ENCODE peak calls at places on chromosomes 6 and 20, in ten cellular contexts. One of them, this sample, is unnamed.

GRCh38 chr6:87287251-87287650 is 35.1 kb upstream of the SMIM8 start:
- DNase-seq in thyroid gland: no peak
- DNase-seq in adrenal gland: no peak
- DNase-seq in upper lobe of right lung: no peak
- DNase-seq in breast epithelium: no peak
- DNase-seq in MM.1S: no peak
- DNase-seq in dorsolateral prefrontal cortex: no peak
- DNase-seq in neural progenitor cell: no peak
- DNase-seq in left ventricle myocardium inferior: no peak
- DNase-seq in tibial artery: no peak
- DNase-seq in this sample: peak; percentile 7

GRCh38 chr6:21588812-21589811 is 4.4 kb upstream of the SOX4 start:
- DNase-seq in neural progenitor cell: peak; percentile 94
- DNase-seq in tibial artery: peak; percentile 84
- DNase-seq in adrenal gland: peak; percentile 95
- DNase-seq in thyroid gland: peak; percentile 86
- DNase-seq in left ventricle myocardium inferior: peak; percentile 88
- DNase-seq in breast epithelium: peak; percentile 79
- DNase-seq in dorsolateral prefrontal cortex: peak; percentile 77
- DNase-seq in MM.1S: peak; percentile 84
- DNase-seq in upper lobe of right lung: peak; percentile 94
- DNase-seq in this sample: peak; percentile 87

GRCh38 chr6:63598001-63598250 is 25.6 kb downstream of the LOC128125822 start:
- DNase-seq in adrenal gland: no peak
- DNase-seq in left ventricle myocardium inferior: no peak
- DNase-seq in thyroid gland: no peak
- DNase-seq in dorsolateral prefrontal cortex: no peak
- DNase-seq in MM.1S: no peak
- DNase-seq in breast epithelium: no peak
- DNase-seq in tibial artery: no peak
- DNase-seq in neural progenitor cell: no peak
- DNase-seq in upper lobe of right lung: no peak
- DNase-seq in this sample: no peak

GRCh38 chr20:57618766-57619052 is 1.5 kb downstream of the ZBP1 start:
- DNase-seq in dorsolateral prefrontal cortex: no peak
- DNase-seq in neural progenitor cell: no peak
- DNase-seq in thyroid gland: no peak
- DNase-seq in tibial artery: no peak
- DNase-seq in adrenal gland: no peak
- DNase-seq in left ventricle myocardium inferior: no peak
- DNase-seq in breast epithelium: no peak
- DNase-seq in upper lobe of right lung: no peak
- DNase-seq in MM.1S: no peak
- DNase-seq in this sample: no peak

GRCh38 chr6:43900560-43901329 is 130.7 kb downstream of the VEGFA start:
- DNase-seq in neural progenitor cell: no peak
- DNase-seq in tibial artery: no peak
- DNase-seq in upper lobe of right lung: no peak
- DNase-seq in MM.1S: no peak
- DNase-seq in adrenal gland: no peak
- DNase-seq in breast epithelium: no peak
- DNase-seq in left ventricle myocardium inferior: no peak
- DNase-seq in thyroid gland: peak; percentile 37
- DNase-seq in dorsolateral prefrontal cortex: no peak
- DNase-seq in this sample: no peak

GRCh38 chr6:18388252-18388651 is 1.1 kb downstream of the RNF144B start:
- DNase-seq in MM.1S: peak; percentile 9
- DNase-seq in thyroid gland: no peak
- DNase-seq in dorsolateral prefrontal cortex: no peak
- DNase-seq in neural progenitor cell: no peak
- DNase-seq in breast epithelium: no peak
- DNase-seq in tibial artery: no peak
- DNase-seq in left ventricle myocardium inferior: no peak
- DNase-seq in adrenal gland: no peak
- DNase-seq in upper lobe of right lung: no peak
- DNase-seq in this sample: no peak

GRCh38 chr6:10837009-10837691 is 1.2 kb downstream of the MAK start:
- DNase-seq in neural progenitor cell: peak; percentile 86
- DNase-seq in adrenal gland: no peak
- DNase-seq in thyroid gland: peak; percentile 39
- DNase-seq in left ventricle myocardium inferior: peak; percentile 36
- DNase-seq in breast epithelium: no peak
- DNase-seq in upper lobe of right lung: peak; percentile 73
- DNase-seq in MM.1S: no peak
- DNase-seq in tibial artery: peak; percentile 29
- DNase-seq in dorsolateral prefrontal cortex: no peak
- DNase-seq in this sample: no peak

GRCh38 chr6:158149641-158150040 is 18.4 kb downstream of the SERAC1 start:
- DNase-seq in neural progenitor cell: no peak
- DNase-seq in thyroid gland: no peak
- DNase-seq in adrenal gland: no peak
- DNase-seq in left ventricle myocardium inferior: no peak
- DNase-seq in dorsolateral prefrontal cortex: no peak
- DNase-seq in upper lobe of right lung: no peak
- DNase-seq in tibial artery: no peak
- DNase-seq in breast epithelium: no peak
- DNase-seq in MM.1S: no peak
- DNase-seq in this sample: peak; percentile 40

GRCh38 chr20:12201289-12201991 is 283.7 kb downstream of the BTBD3 start:
- DNase-seq in dorsolateral prefrontal cortex: no peak
- DNase-seq in adrenal gland: no peak
- DNase-seq in upper lobe of right lung: no peak
- DNase-seq in tibial artery: no peak
- DNase-seq in left ventricle myocardium inferior: peak; percentile 17
- DNase-seq in thyroid gland: no peak
- DNase-seq in neural progenitor cell: no peak
- DNase-seq in MM.1S: no peak
- DNase-seq in breast epithelium: no peak
- DNase-seq in this sample: peak; percentile 63

GRCh38 chr20:23631981-23632710 is 5.6 kb downstream of the CST3 start:
- DNase-seq in neural progenitor cell: no peak
- DNase-seq in dorsolateral prefrontal cortex: no peak
- DNase-seq in left ventricle myocardium inferior: no peak
- DNase-seq in upper lobe of right lung: no peak
- DNase-seq in tibial artery: peak; percentile 62
- DNase-seq in adrenal gland: no peak
- DNase-seq in thyroid gland: no peak
- DNase-seq in breast epithelium: no peak
- DNase-seq in MM.1S: no peak
- DNase-seq in this sample: no peak

GRCh38 chr6:90202156-90202555 is 94.5 kb downstream of the BACH2 start:
- DNase-seq in thyroid gland: no peak
- DNase-seq in MM.1S: peak; percentile 10
- DNase-seq in dorsolateral prefrontal cortex: no peak
- DNase-seq in left ventricle myocardium inferior: no peak
- DNase-seq in neural progenitor cell: no peak
- DNase-seq in tibial artery: no peak
- DNase-seq in adrenal gland: no peak
- DNase-seq in breast epithelium: no peak
- DNase-seq in upper lobe of right lung: no peak
- DNase-seq in this sample: no peak

GRCh38 chr6:3619800-3620199 is 131.7 kb downstream of the PXDC1 start:
- DNase-seq in MM.1S: no peak
- DNase-seq in dorsolateral prefrontal cortex: no peak
- DNase-seq in adrenal gland: no peak
- DNase-seq in tibial artery: no peak
- DNase-seq in upper lobe of right lung: no peak
- DNase-seq in thyroid gland: no peak
- DNase-seq in breast epithelium: no peak
- DNase-seq in left ventricle myocardium inferior: no peak
- DNase-seq in neural progenitor cell: no peak
- DNase-seq in this sample: no peak

GRCh38 chr6:14130431-14131075 is 13.0 kb downstream of the CD83 start:
- DNase-seq in MM.1S: no peak
- DNase-seq in tibial artery: no peak
- DNase-seq in breast epithelium: no peak
- DNase-seq in upper lobe of right lung: no peak
- DNase-seq in left ventricle myocardium inferior: no peak
- DNase-seq in neural progenitor cell: no peak
- DNase-seq in dorsolateral prefrontal cortex: no peak
- DNase-seq in adrenal gland: peak; percentile 87
- DNase-seq in thyroid gland: no peak
- DNase-seq in this sample: no peak

GRCh38 chr6:35781290-35781689 is 471 bp downstream of the CLPSL1 start:
- DNase-seq in dorsolateral prefrontal cortex: no peak
- DNase-seq in upper lobe of right lung: peak; percentile 12
- DNase-seq in adrenal gland: no peak
- DNase-seq in tibial artery: no peak
- DNase-seq in neural progenitor cell: no peak
- DNase-seq in thyroid gland: no peak
- DNase-seq in breast epithelium: no peak
- DNase-seq in left ventricle myocardium inferior: no peak
- DNase-seq in MM.1S: no peak
- DNase-seq in this sample: no peak

GRCh38 chr6:134956676-134957075 is 6.8 kb upstream of the ALDH8A1 start:
- DNase-seq in thyroid gland: no peak
- DNase-seq in upper lobe of right lung: no peak
- DNase-seq in left ventricle myocardium inferior: no peak
- DNase-seq in breast epithelium: no peak
- DNase-seq in adrenal gland: no peak
- DNase-seq in dorsolateral prefrontal cortex: no peak
- DNase-seq in neural progenitor cell: no peak
- DNase-seq in tibial artery: no peak
- DNase-seq in MM.1S: no peak
- DNase-seq in this sample: no peak

GRCh38 chr6:128271527-128271926 is 248.9 kb downstream of the PTPRK start:
- DNase-seq in adrenal gland: no peak
- DNase-seq in thyroid gland: no peak
- DNase-seq in dorsolateral prefrontal cortex: no peak
- DNase-seq in neural progenitor cell: no peak
- DNase-seq in left ventricle myocardium inferior: no peak
- DNase-seq in upper lobe of right lung: no peak
- DNase-seq in tibial artery: no peak
- DNase-seq in breast epithelium: no peak
- DNase-seq in MM.1S: no peak
- DNase-seq in this sample: no peak

GRCh38 chr6:47655719-47656595 is 42.4 kb upstream of the ADGRF4 start:
- DNase-seq in left ventricle myocardium inferior: no peak
- DNase-seq in tibial artery: no peak
- DNase-seq in MM.1S: no peak
- DNase-seq in neural progenitor cell: peak; percentile 50
- DNase-seq in thyroid gland: no peak
- DNase-seq in breast epithelium: peak; percentile 22
- DNase-seq in upper lobe of right lung: no peak
- DNase-seq in adrenal gland: peak; percentile 55
- DNase-seq in dorsolateral prefrontal cortex: peak; percentile 49
- DNase-seq in this sample: no peak

GRCh38 chr6:130676077-130676772 is 151.0 kb upstream of the SMLR1 start:
- DNase-seq in MM.1S: no peak
- DNase-seq in left ventricle myocardium inferior: no peak
- DNase-seq in tibial artery: no peak
- DNase-seq in neural progenitor cell: peak; percentile 30
- DNase-seq in upper lobe of right lung: no peak
- DNase-seq in thyroid gland: no peak
- DNase-seq in breast epithelium: no peak
- DNase-seq in adrenal gland: peak; percentile 74
- DNase-seq in dorsolateral prefrontal cortex: no peak
- DNase-seq in this sample: peak; percentile 34

DNA sequence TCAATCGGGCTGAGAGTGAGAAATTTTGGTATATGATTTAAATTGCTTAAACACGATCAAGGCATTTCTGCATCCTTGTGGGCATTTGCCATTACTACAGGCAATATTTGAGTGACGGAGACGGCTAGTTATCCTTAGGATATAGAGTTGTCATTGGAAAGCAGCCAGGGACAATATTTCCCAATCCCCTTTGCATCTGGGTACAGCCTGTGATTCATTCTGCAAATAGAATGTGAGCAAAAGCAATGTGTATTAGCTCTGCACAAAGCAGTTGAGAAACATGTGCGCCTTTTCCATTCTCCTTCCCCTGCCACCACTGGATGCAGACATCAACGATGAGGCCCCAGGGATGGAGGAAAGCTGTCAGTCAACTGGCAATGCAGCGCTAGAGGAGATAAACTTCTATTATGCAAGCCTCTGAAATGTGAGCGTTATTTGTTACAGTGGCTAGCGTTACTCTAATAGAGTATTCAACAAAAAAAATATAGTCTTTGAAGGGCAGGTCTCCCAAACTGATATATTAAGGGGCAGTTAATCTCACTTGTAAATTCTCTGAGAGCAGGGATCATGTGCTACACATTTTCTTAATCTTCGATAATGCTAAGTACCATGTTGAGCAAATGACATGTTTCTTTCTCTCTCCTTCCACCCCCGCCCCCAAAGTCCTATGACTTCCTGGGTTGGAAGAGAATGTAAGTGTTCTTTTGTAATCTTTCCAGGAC is 37.1 kb upstream of the NCOA3 start:
- DNase-seq in tibial artery: peak; percentile 90
- DNase-seq in adrenal gland: peak; percentile 84
- DNase-seq in MM.1S: no peak
- DNase-seq in left ventricle myocardium inferior: peak; percentile 61
- DNase-seq in upper lobe of right lung: no peak
- DNase-seq in dorsolateral prefrontal cortex: no peak
- DNase-seq in breast epithelium: peak; percentile 40
- DNase-seq in neural progenitor cell: no peak
- DNase-seq in thyroid gland: peak; percentile 11
- DNase-seq in this sample: peak; percentile 98
- TF ChIP-seq CTCF in tibial artery: peak; percentile 85
- TF ChIP-seq CTCF in adrenal gland: peak; percentile 33
- TF ChIP-seq CTCF in MM.1S: no peak
- TF ChIP-seq CTCF in left ventricle myocardium inferior: peak; percentile 62
- TF ChIP-seq CTCF in upper lobe of right lung: peak; percentile 53
- TF ChIP-seq CTCF in dorsolateral prefrontal cortex: peak; percentile 27
- TF ChIP-seq CTCF in breast epithelium: peak; percentile 56
- TF ChIP-seq CTCF in neural progenitor cell: peak; percentile 10
- TF ChIP-seq CTCF in thyroid gland: no peak
- TF ChIP-seq CTCF in this sample: peak; percentile 63

GRCh38 chr20:46562373-46563169 is 12.1 kb upstream of the OCSTAMP start:
- DNase-seq in dorsolateral prefrontal cortex: peak; percentile 71
- DNase-seq in MM.1S: peak; percentile 79
- DNase-seq in tibial artery: peak; percentile 85
- DNase-seq in left ventricle myocardium inferior: peak; percentile 54
- DNase-seq in thyroid gland: peak; percentile 73
- DNase-seq in upper lobe of right lung: no peak
- DNase-seq in breast epithelium: peak; percentile 47
- DNase-seq in neural progenitor cell: peak; percentile 77
- DNase-seq in adrenal gland: peak; percentile 90
- DNase-seq in this sample: peak; percentile 57
- H3K4me3 ChIP-seq in dorsolateral prefrontal cortex: peak overlapping the region; percentile 45
- H3K4me3 ChIP-seq in MM.1S: peak overlapping the region; percentile 62
- H3K4me3 ChIP-seq in tibial artery: peak overlapping the region; percentile 38
- H3K4me3 ChIP-seq in left ventricle myocardium inferior: peak overlapping the region; percentile 43
- H3K4me3 ChIP-seq in thyroid gland: no peak overlapping the region
- H3K4me3 ChIP-seq in upper lobe of right lung: peak overlapping the region; percentile 28
- H3K4me3 ChIP-seq in breast epithelium: peak overlapping the region; percentile 35
- H3K4me3 ChIP-seq in neural progenitor cell: peak overlapping the region; percentile 31
- H3K4me3 ChIP-seq in adrenal gland: no peak overlapping the region
- H3K4me3 ChIP-seq in this sample: peak overlapping the region; percentile 49

GRCh38 chr6:9332241-9332640 is 896.9 kb upstream of the SLC35B3 start:
- DNase-seq in dorsolateral prefrontal cortex: no peak
- DNase-seq in MM.1S: no peak
- DNase-seq in breast epithelium: no peak
- DNase-seq in tibial artery: no peak
- DNase-seq in left ventricle myocardium inferior: no peak
- DNase-seq in adrenal gland: no peak
- DNase-seq in neural progenitor cell: peak; percentile 42
- DNase-seq in thyroid gland: no peak
- DNase-seq in upper lobe of right lung: no peak
- DNase-seq in this sample: no peak
- TF ChIP-seq CTCF in dorsolateral prefrontal cortex: no peak
- TF ChIP-seq CTCF in MM.1S: no peak
- TF ChIP-seq CTCF in breast epithelium: no peak
- TF ChIP-seq CTCF in tibial artery: no peak
- TF ChIP-seq CTCF in left ventricle myocardium inferior: no peak
- TF ChIP-seq CTCF in adrenal gland: no peak
- TF ChIP-seq CTCF in neural progenitor cell: no peak
- TF ChIP-seq CTCF in thyroid gland: no peak
- TF ChIP-seq CTCF in upper lobe of right lung: no peak
- TF ChIP-seq CTCF in this sample: no peak

GRCh38 chr20:18224968-18225568 is 63.3 kb upstream of the ZNF133 start:
- DNase-seq in tibial artery: peak; percentile 54
- DNase-seq in MM.1S: no peak
- DNase-seq in dorsolateral prefrontal cortex: no peak
- DNase-seq in upper lobe of right lung: no peak
- DNase-seq in adrenal gland: peak; percentile 77
- DNase-seq in thyroid gland: peak; percentile 78
- DNase-seq in left ventricle myocardium inferior: peak; percentile 34
- DNase-seq in neural progenitor cell: peak; percentile 73
- DNase-seq in breast epithelium: peak; percentile 20
- DNase-seq in this sample: peak; percentile 48
- H3K4me3 ChIP-seq in tibial artery: no peak overlapping the region
- H3K4me3 ChIP-seq in MM.1S: no peak overlapping the region
- H3K4me3 ChIP-seq in dorsolateral prefrontal cortex: no peak overlapping the region
- H3K4me3 ChIP-seq in upper lobe of right lung: no peak overlapping the region
- H3K4me3 ChIP-seq in adrenal gland: no peak overlapping the region
- H3K4me3 ChIP-seq in thyroid gland: no peak overlapping the region
- H3K4me3 ChIP-seq in left ventricle myocardium inferior: no peak overlapping the region
- H3K4me3 ChIP-seq in neural progenitor cell: no peak overlapping the region
- H3K4me3 ChIP-seq in breast epithelium: no peak overlapping the region
- H3K4me3 ChIP-seq in this sample: no peak overlapping the region